ENCODE peak calls at places on chromosomes 2 and 18, in six cellular contexts. R is omental fat pad; H is stimulated activated naive CD4-positive, alpha-beta T cell treated with Interleukin-2 at 50 U/mL for 16 hours; M is neural progenitor cell; P is BE2C; L is activated T-helper 2 cell treated with anti-CD3 and anti-CD28 coated beads, Interferon-gamma antibody, Interleukin-2, Interleukin-4, amounts not matched to agents 10 μg/mL and 5 μg/mL and 100 μg/mL, durations not matched to agents 14 hours and 24 hours and 36 hours. V is an unnamed sample.

GRCh38 chr2:68916226-68916625 is 36.5 kb downstream of the GKN2 start:
- DNase-seq in H (no peak), P (no peak), R (no peak), M (no peak), L (no peak), V (no peak)

GRCh38 chr18:6781846-6782245 is 52.3 kb downstream of the ARHGAP28 start:
- DNase-seq in H (no peak), P (peak; percentile 23), M (no peak), R (no peak), L (no peak), V (peak; percentile 25)

GRCh38 chr2:222298311-222299150 is at the start of gene PAX3:
- DNase-seq in M (peak; percentile 74), L (no peak), P (no peak), R (no peak), H (no peak), V (peak; percentile 89)

GRCh38 chr2:134359367-134360081 is 105.7 kb downstream of the MGAT5 start:
- DNase-seq in P (peak; percentile 71), L (no peak), R (no peak), H (no peak), M (no peak), V (no peak)

GRCh38 chr18:36309436-36310391 is 12.2 kb downstream of the FHOD3 start:
- DNase-seq in L (no peak), R (no peak), P (peak; percentile 33), H (no peak), M (no peak), V (peak; percentile 100)

GRCh38 chr18:35619468-35619867 is 37.9 kb downstream of the GALNT1 start:
- DNase-seq in H (no peak), R (no peak), P (no peak), M (no peak), L (no peak), V (no peak)

GRCh38 chr2:217969588-217969987 is 33.2 kb downstream of the TNS1 start:
- DNase-seq in L (no peak), P (no peak), M (no peak), R (no peak), H (no peak), V (no peak)

GRCh38 chr18:68757121-68757520 is 40.8 kb upstream of the CCDC102B start:
- DNase-seq in L (no peak), P (no peak), M (no peak), R (no peak), H (no peak), V (no peak)

GRCh38 chr2:127681288-127681771 is 6.0 kb upstream of the LIMS2 start:
- DNase-seq in H (no peak), P (no peak), R (no peak), M (no peak), L (no peak), V (peak; percentile 28)

GRCh38 chr2:200199576-200200263 is 106.8 kb upstream of the SPATS2L start:
- DNase-seq in M (peak; percentile 49), P (peak; percentile 72), R (no peak), H (no peak), L (no peak), V (peak; percentile 14)

GRCh38 chr18:43113220-43113895 is 2.1 kb downstream of the RIT2 start:
- DNase-seq in R (no peak), H (no peak), M (no peak), L (no peak), P (no peak), V (no peak)

GRCh38 chr2:234344041-234344440 is 152.8 kb downstream of the ARL4C start:
- DNase-seq in R (no peak), M (no peak), L (no peak), H (no peak), P (no peak), V (no peak)

GRCh38 chr2:1649103-1649870 is 95.0 kb downstream of the PXDN start:
- DNase-seq in R (no peak), L (no peak), M (no peak), P (no peak), H (no peak), V (no peak)

GRCh38 chr2:12169721-12170120 is 423.3 kb downstream of the LPIN1 start:
- DNase-seq in M (peak; percentile 31), H (no peak), P (no peak), L (no peak), R (peak; percentile 61), V (peak; percentile 99)

GRCh38 chr2:64133828-64134227 is 10.4 kb downstream of the PELI1 start:
- DNase-seq in P (no peak), H (no peak), L (no peak), M (no peak), R (no peak), V (peak; percentile 17)

GRCh38 chr2:108534577-108535379 is 508 bp downstream of the LIMS1 start:
- DNase-seq in M (peak; percentile 61), R (no peak), P (peak; percentile 21), H (peak; percentile 14), L (peak; percentile 39), V (peak; percentile 51)

GRCh38 chr2:223835701-223836532 is 1.5 kb downstream of the AP1S3 start:
- DNase-seq in H (no peak), R (no peak), P (no peak), M (no peak), L (no peak), V (peak; percentile 38)

GRCh38 chr18:7202119-7202680 is 28.7 kb upstream of the LRRC30 start:
- DNase-seq in P (no peak), L (no peak), H (no peak), R (no peak), M (no peak), V (no peak)

GRCh38 chr2:240988146-240988545 is 10.3 kb upstream of the SNED1 start:
- DNase-seq in H (no peak), R (no peak), M (no peak), P (peak; percentile 11), L (no peak), V (peak; percentile 14)

GRCh38 chr18:75173125-75173432 is 35.9 kb downstream of the PTGR3 start:
- DNase-seq in R (no peak), L (no peak), M (peak; percentile 32), H (no peak), P (no peak), V (peak; percentile 28)

GRCh38 chr2:164073053-164073757 is 337.4 kb upstream of the FIGN start:
- DNase-seq in L (no peak), H (no peak), M (no peak), R (no peak), P (peak; percentile 5), V (peak; percentile 10)

GRCh38 chr2:86584164-86584913 is 21.1 kb upstream of the CHMP3 start:
- DNase-seq in M (no peak), R (no peak), P (no peak), L (no peak), H (no peak), V (peak; percentile 60)

GRCh38 chr2:144520718-144521487 is 984 bp upstream of the ZEB2 start:
- DNase-seq in M (no peak), L (no peak), H (no peak), P (no peak), R (no peak), V (no peak)

GRCh38 chr2:210660-211059 is 53.2 kb downstream of the SH3YL1 start:
- DNase-seq in R (no peak), M (no peak), P (no peak), L (no peak), H (no peak), V (peak; percentile 32)

GRCh38 chr2:177603734-177604133 is 211.2 kb downstream of the AGPS start:
- DNase-seq in L (no peak), R (no peak), H (no peak), M (no peak), P (no peak), V (no peak)

GRCh38 chr2:173822889-173823485 is 142.2 kb downstream of the SP3 start:
- DNase-seq in P (no peak), H (no peak), L (no peak), R (no peak), M (no peak), V (no peak)

GRCh38 chr2:177547772-177548171 is 155.2 kb downstream of the AGPS start:
- DNase-seq in R (no peak), H (no peak), M (no peak), L (no peak), P (no peak), V (no peak)

GRCh38 chr2:233830111-233830760 is 24.1 kb downstream of the HJURP start:
- DNase-seq in L (no peak), H (no peak), M (no peak), P (no peak), R (no peak), V (no peak)

GRCh38 chr18:74631242-74632087 is 33.8 kb downstream of the ZNF407 start:
- DNase-seq in P (no peak), H (no peak), L (no peak), M (no peak), R (no peak), V (no peak)

V was measured in M059J.